ENCODE peak calls at places on chromosomes 2 and 18, in four cellular contexts. One of them, this sample, is unnamed.

GRCh38 chr18:45521151-45521550 is 94.1 kb upstream of the SLC14A2 start:
- DNase-seq in EH: peak; percentile 82
- DNase-seq in ureter: no peak
- DNase-seq in fibroblast of mammary gland: peak; percentile 90
- DNase-seq in this sample: no peak

GRCh38 chr2:44776924-44777480 is 164.5 kb upstream of the SIX3 start:
- DNase-seq in EH: no peak
- DNase-seq in ureter: no peak
- DNase-seq in fibroblast of mammary gland: no peak
- DNase-seq in this sample: no peak

GRCh38 chr2:201452058-201452736 is 657 bp downstream of the STRADB start:
- DNase-seq in EH: peak; percentile 39
- DNase-seq in ureter: no peak
- DNase-seq in fibroblast of mammary gland: peak; percentile 48
- DNase-seq in this sample: no peak

GRCh38 chr2:35184471-35184870 is 1171.1 kb upstream of the CRIM1 start:
- DNase-seq in EH: no peak
- DNase-seq in ureter: no peak
- DNase-seq in fibroblast of mammary gland: no peak
- DNase-seq in this sample: no peak

GRCh38 chr2:85611217-85611704 is 605 bp downstream of the C2orf68 start:
- DNase-seq in EH: peak; percentile 12
- DNase-seq in ureter: no peak
- DNase-seq in fibroblast of mammary gland: no peak
- DNase-seq in this sample: no peak

GRCh38 chr2:109137616-109138015 is 8.6 kb downstream of the SH3RF3 start:
- DNase-seq in EH: no peak
- DNase-seq in ureter: no peak
- DNase-seq in fibroblast of mammary gland: no peak
- DNase-seq in this sample: no peak

GRCh38 chr2:16546128-16546754 is 119.4 kb downstream of the CYRIA start:
- DNase-seq in EH: no peak
- DNase-seq in ureter: no peak
- DNase-seq in fibroblast of mammary gland: peak; percentile 33
- DNase-seq in this sample: no peak

GRCh38 chr2:86617738-86618137 is 5.9 kb downstream of the RNF103 start:
- DNase-seq in EH: no peak
- DNase-seq in ureter: no peak
- DNase-seq in fibroblast of mammary gland: no peak
- DNase-seq in this sample: no peak

GRCh38 chr2:43251171-43251731 is 24.8 kb upstream of the ZFP36L2 start:
- DNase-seq in EH: peak; percentile 86
- DNase-seq in ureter: no peak
- DNase-seq in fibroblast of mammary gland: peak; percentile 67
- DNase-seq in this sample: no peak

GRCh38 chr2:48233005-48233404 is 296.9 kb upstream of the STON1 start:
- DNase-seq in EH: no peak
- DNase-seq in ureter: no peak
- DNase-seq in fibroblast of mammary gland: no peak
- DNase-seq in this sample: no peak

GRCh38 chr2:143559202-143559601 is 430.0 kb downstream of the ARHGAP15 start:
- DNase-seq in EH: no peak
- DNase-seq in ureter: no peak
- DNase-seq in fibroblast of mammary gland: no peak
- DNase-seq in this sample: no peak

GRCh38 chr2:226427538-226428307 is 371.9 kb downstream of the IRS1 start:
- DNase-seq in EH: peak; percentile 96
- DNase-seq in ureter: no peak
- DNase-seq in fibroblast of mammary gland: peak; percentile 96
- DNase-seq in this sample: no peak

GRCh38 chr2:239380831-239381708 is 19.8 kb downstream of the HDAC4 start:
- DNase-seq in EH: no peak
- DNase-seq in ureter: no peak
- DNase-seq in fibroblast of mammary gland: no peak
- DNase-seq in this sample: peak; percentile 66

GRCh38 chr2:232238108-232238507 is 140.4 kb upstream of the ALPP start:
- DNase-seq in EH: no peak
- DNase-seq in ureter: no peak
- DNase-seq in fibroblast of mammary gland: no peak
- DNase-seq in this sample: no peak

GRCh38 chr18:10840768-10841167 is 308.6 kb downstream of the PIEZO2 start:
- DNase-seq in EH: no peak
- DNase-seq in ureter: no peak
- DNase-seq in fibroblast of mammary gland: no peak
- DNase-seq in this sample: no peak

GRCh38 chr2:191245869-191246531 is 796 bp downstream of the MYO1B start:
- DNase-seq in EH: peak; percentile 84
- DNase-seq in ureter: peak; percentile 69
- DNase-seq in fibroblast of mammary gland: peak; percentile 60
- DNase-seq in this sample: no peak

GRCh38 chr2:40256649-40257048 is 195.2 kb downstream of the SLC8A1 start:
- DNase-seq in EH: peak; percentile 42
- DNase-seq in ureter: no peak
- DNase-seq in fibroblast of mammary gland: no peak
- DNase-seq in this sample: no peak

GRCh38 chr2:67839242-67839641 is 223.6 kb downstream of the C1D start:
- DNase-seq in EH: peak; percentile 63
- DNase-seq in ureter: no peak
- DNase-seq in fibroblast of mammary gland: peak; percentile 49
- DNase-seq in this sample: no peak

GRCh38 chr2:45839388-45840251 is 188.1 kb downstream of the PRKCE start:
- DNase-seq in EH: peak; percentile 84
- DNase-seq in ureter: no peak
- DNase-seq in fibroblast of mammary gland: no peak
- DNase-seq in this sample: no peak

GRCh38 chr18:28126768-28127167 is 50.2 kb downstream of the CDH2 start:
- DNase-seq in EH: no peak
- DNase-seq in ureter: no peak
- DNase-seq in fibroblast of mammary gland: no peak
- DNase-seq in this sample: no peak

GRCh38 chr18:61398961-61399632 is 65.9 kb downstream of the CDH20 start:
- DNase-seq in EH: peak; percentile 80
- DNase-seq in ureter: no peak
- DNase-seq in fibroblast of mammary gland: peak; percentile 92
- DNase-seq in this sample: no peak

GRCh38 chr2:27940090-27940671 is 49.7 kb downstream of the BABAM2 start:
- DNase-seq in EH: no peak
- DNase-seq in ureter: no peak
- DNase-seq in fibroblast of mammary gland: no peak
- DNase-seq in this sample: no peak

GRCh38 chr2:128633501-128633900 is 314.8 kb upstream of the HS6ST1 start:
- DNase-seq in EH: peak; percentile 77
- DNase-seq in ureter: no peak
- DNase-seq in fibroblast of mammary gland: peak; percentile 55
- DNase-seq in this sample: no peak

GRCh38 chr2:216829533-216829932 is 30.3 kb downstream of the TNP1 start:
- DNase-seq in EH: peak; percentile 63
- DNase-seq in ureter: peak; percentile 70
- DNase-seq in fibroblast of mammary gland: peak; percentile 47
- DNase-seq in this sample: no peak

GRCh38 chr18:31101148-31102019 is 837 bp downstream of the DSC2 start:
- DNase-seq in EH: no peak
- DNase-seq in ureter: peak; percentile 50
- DNase-seq in fibroblast of mammary gland: no peak
- DNase-seq in this sample: peak; percentile 71

GRCh38 chr2:148590613-148591012 is 53.9 kb upstream of the EPC2 start:
- DNase-seq in EH: peak; percentile 10
- DNase-seq in ureter: no peak
- DNase-seq in fibroblast of mammary gland: no peak
- DNase-seq in this sample: no peak

GRCh38 chr18:63758616-63759015 is 16.6 kb upstream of the SERPINB7 start:
- DNase-seq in EH: no peak
- DNase-seq in ureter: no peak
- DNase-seq in fibroblast of mammary gland: no peak
- DNase-seq in this sample: no peak

GRCh38 chr2:236782938-236783337 is 213.3 kb downstream of the ACKR3 start:
- DNase-seq in EH: no peak
- DNase-seq in ureter: no peak
- DNase-seq in fibroblast of mammary gland: peak; percentile 87
- DNase-seq in this sample: no peak

GRCh38 chr2:133506962-133507361 is 61.3 kb downstream of the NCKAP5 start:
- DNase-seq in EH: no peak
- DNase-seq in ureter: no peak
- DNase-seq in fibroblast of mammary gland: no peak
- DNase-seq in this sample: no peak

GRCh38 chr2:184562532-184562931 is 35.8 kb upstream of the ZNF804A start:
- DNase-seq in EH: no peak
- DNase-seq in ureter: no peak
- DNase-seq in fibroblast of mammary gland: peak; percentile 38
- DNase-seq in this sample: no peak

GRCh38 chr2:219380926-219381325 is 6.8 kb downstream of the DNPEP start:
- DNase-seq in EH: no peak
- DNase-seq in ureter: no peak
- DNase-seq in fibroblast of mammary gland: no peak
- DNase-seq in this sample: no peak

GRCh38 chr2:1595274-1595673 is 149.0 kb downstream of the PXDN start:
- DNase-seq in EH: no peak
- DNase-seq in ureter: peak; percentile 12
- DNase-seq in fibroblast of mammary gland: no peak
- DNase-seq in this sample: no peak

GRCh38 chr2:174176898-174177297 is 71.4 kb downstream of the OLA1 start:
- DNase-seq in EH: peak; percentile 24
- DNase-seq in ureter: no peak
- DNase-seq in fibroblast of mammary gland: peak; percentile 51
- DNase-seq in this sample: no peak

This sample was measured in GM13976.